ENCODE peak calls at places on chromosomes 13 and 19, in seven cellular contexts. One of them, this sample, is unnamed. For H3K4me1 and H3K27me3, the result is how much of the 10 kb centered on the place peaks cover.

GRCh38 chr19:42132030-42132628 is at the start of gene POU2F2:
- DNase-seq in spleen: peak
- DNase-seq in transverse colon: peak
- DNase-seq in A673: no peak
- DNase-seq in CD4-positive, CD25-positive, alpha-beta regulatory T cell: peak
- DNase-seq in fibroblast of lung: no peak
- DNase-seq in aorta: peak
- DNase-seq in this sample: peak

GRCh38 chr13:106795847-106796246 is 227.9 kb upstream of the ARGLU1 start:
- DNase-seq in spleen: no peak
- DNase-seq in transverse colon: no peak
- DNase-seq in A673: no peak
- DNase-seq in CD4-positive, CD25-positive, alpha-beta regulatory T cell: no peak
- DNase-seq in fibroblast of lung: no peak
- DNase-seq in aorta: no peak
- DNase-seq in this sample: no peak

GRCh38 chr13:74132768-74133656 is 1.2 kb downstream of the KLF12 start:
- DNase-seq in spleen: peak
- DNase-seq in transverse colon: peak
- DNase-seq in A673: peak
- DNase-seq in CD4-positive, CD25-positive, alpha-beta regulatory T cell: peak
- DNase-seq in fibroblast of lung: peak
- DNase-seq in aorta: peak
- DNase-seq in this sample: peak

GRCh38 chr19:22332924-22333323 is 46.7 kb downstream of the ZNF729 start:
- DNase-seq in spleen: no peak
- DNase-seq in transverse colon: no peak
- DNase-seq in A673: no peak
- DNase-seq in CD4-positive, CD25-positive, alpha-beta regulatory T cell: no peak
- DNase-seq in fibroblast of lung: no peak
- DNase-seq in aorta: no peak
- DNase-seq in this sample: no peak

GRCh38 chr13:97285221-97285955 is 63.3 kb downstream of the MBNL2 start:
- DNase-seq in spleen: no peak
- DNase-seq in transverse colon: no peak
- DNase-seq in A673: no peak
- DNase-seq in CD4-positive, CD25-positive, alpha-beta regulatory T cell: no peak
- DNase-seq in fibroblast of lung: no peak
- DNase-seq in aorta: no peak
- DNase-seq in this sample: no peak

GRCh38 chr19:11451942-11452813 is 16.7 kb downstream of the PRKCSH start:
- DNase-seq in spleen: no peak
- DNase-seq in transverse colon: no peak
- DNase-seq in A673: peak
- DNase-seq in CD4-positive, CD25-positive, alpha-beta regulatory T cell: no peak
- DNase-seq in fibroblast of lung: no peak
- DNase-seq in aorta: no peak
- DNase-seq in this sample: no peak

GRCh38 chr19:46745521-46746280 is at the start of gene FKRP:
- DNase-seq in spleen: peak
- DNase-seq in transverse colon: no peak
- DNase-seq in A673: peak
- DNase-seq in CD4-positive, CD25-positive, alpha-beta regulatory T cell: peak
- DNase-seq in fibroblast of lung: no peak
- DNase-seq in aorta: peak
- DNase-seq in this sample: peak

GRCh38 chr13:111954681-111955411 is 112.1 kb upstream of the SOX1 start:
- DNase-seq in spleen: no peak
- DNase-seq in transverse colon: no peak
- DNase-seq in A673: no peak
- DNase-seq in CD4-positive, CD25-positive, alpha-beta regulatory T cell: no peak
- DNase-seq in fibroblast of lung: no peak
- DNase-seq in aorta: no peak
- DNase-seq in this sample: no peak

GRCh38 chr19:35429698-35430097 is 18.4 kb upstream of the FFAR2 start:
- DNase-seq in spleen: no peak
- DNase-seq in transverse colon: peak
- DNase-seq in A673: no peak
- DNase-seq in CD4-positive, CD25-positive, alpha-beta regulatory T cell: no peak
- DNase-seq in fibroblast of lung: no peak
- DNase-seq in aorta: no peak
- DNase-seq in this sample: no peak

GRCh38 chr19:44750713-44751112 is 2.2 kb downstream of the BCL3 start:
- DNase-seq in spleen: no peak
- DNase-seq in transverse colon: no peak
- DNase-seq in A673: no peak
- DNase-seq in CD4-positive, CD25-positive, alpha-beta regulatory T cell: no peak
- DNase-seq in fibroblast of lung: no peak
- DNase-seq in aorta: no peak
- DNase-seq in this sample: no peak

GRCh38 chr13:48853381-48854102 is 122.2 kb upstream of the FNDC3A start:
- DNase-seq in spleen: no peak
- DNase-seq in transverse colon: no peak
- DNase-seq in A673: no peak
- DNase-seq in CD4-positive, CD25-positive, alpha-beta regulatory T cell: no peak
- DNase-seq in fibroblast of lung: peak
- DNase-seq in aorta: no peak
- DNase-seq in this sample: no peak

GRCh38 chr13:46106839-46107371 is 2.1 kb upstream of the CPB2 start:
- DNase-seq in spleen: no peak
- DNase-seq in transverse colon: no peak
- DNase-seq in A673: peak
- DNase-seq in CD4-positive, CD25-positive, alpha-beta regulatory T cell: no peak
- DNase-seq in fibroblast of lung: no peak
- DNase-seq in aorta: no peak
- DNase-seq in this sample: no peak
- H3K4me1 ChIP-seq in spleen: under half
- H3K4me1 ChIP-seq in transverse colon: under half
- H3K4me1 ChIP-seq in A673: half or more
- H3K4me1 ChIP-seq in CD4-positive, CD25-positive, alpha-beta regulatory T cell: under half
- H3K4me1 ChIP-seq in fibroblast of lung: under half
- H3K4me1 ChIP-seq in aorta: under half
- H3K4me1 ChIP-seq in this sample: under half

DNA sequence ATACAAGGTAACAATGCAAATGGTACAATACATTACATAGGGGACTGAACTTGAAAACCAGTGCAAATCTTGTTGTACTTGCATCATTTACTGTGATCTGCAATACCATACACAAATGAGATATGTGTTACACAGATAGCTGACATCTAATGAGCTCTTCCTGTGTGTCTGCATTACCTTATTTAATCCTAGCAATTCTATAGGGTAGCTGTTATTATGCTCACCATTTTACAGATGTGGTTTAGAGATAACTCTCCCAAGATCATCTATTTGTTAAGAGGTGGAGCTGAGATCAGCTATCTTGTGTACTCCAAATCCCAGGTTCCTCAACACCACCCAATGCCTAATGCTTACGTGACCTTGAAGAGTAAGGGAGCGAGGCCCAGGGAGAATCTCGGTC is 21.4 kb upstream of the SERP2 start:
- DNase-seq in spleen: no peak
- DNase-seq in transverse colon: no peak
- DNase-seq in A673: no peak
- DNase-seq in CD4-positive, CD25-positive, alpha-beta regulatory T cell: no peak
- DNase-seq in fibroblast of lung: no peak
- DNase-seq in aorta: no peak
- DNase-seq in this sample: no peak
- H3K27ac ChIP-seq in spleen: no peak
- H3K27ac ChIP-seq in transverse colon: no peak
- H3K27ac ChIP-seq in A673: no peak
- H3K27ac ChIP-seq in CD4-positive, CD25-positive, alpha-beta regulatory T cell: no peak
- H3K27ac ChIP-seq in fibroblast of lung: no peak
- H3K27ac ChIP-seq in aorta: no peak
- H3K27ac ChIP-seq in this sample: no peak

GRCh38 chr13:24922390-24923304 is 158.7 kb downstream of the RNF17 start:
- DNase-seq in spleen: peak
- DNase-seq in transverse colon: peak
- DNase-seq in A673: peak
- DNase-seq in CD4-positive, CD25-positive, alpha-beta regulatory T cell: peak
- DNase-seq in fibroblast of lung: peak
- DNase-seq in aorta: peak
- DNase-seq in this sample: peak

GRCh38 chr13:24923305-24923640 is 159.3 kb downstream of the RNF17 start:
- DNase-seq in spleen: no peak
- DNase-seq in transverse colon: no peak
- DNase-seq in A673: no peak
- DNase-seq in CD4-positive, CD25-positive, alpha-beta regulatory T cell: no peak
- DNase-seq in fibroblast of lung: peak
- DNase-seq in aorta: no peak
- DNase-seq in this sample: no peak

GRCh38 chr13:24916464-24916863 is 152.5 kb downstream of the RNF17 start:
- DNase-seq in spleen: no peak
- DNase-seq in transverse colon: no peak
- DNase-seq in A673: no peak
- DNase-seq in CD4-positive, CD25-positive, alpha-beta regulatory T cell: no peak
- DNase-seq in fibroblast of lung: no peak
- DNase-seq in aorta: no peak
- DNase-seq in this sample: no peak

GRCh38 chr13:24921881-24922280 is 157.9 kb downstream of the RNF17 start:
- DNase-seq in spleen: no peak
- DNase-seq in transverse colon: no peak
- DNase-seq in A673: no peak
- DNase-seq in CD4-positive, CD25-positive, alpha-beta regulatory T cell: no peak
- DNase-seq in fibroblast of lung: no peak
- DNase-seq in aorta: no peak
- DNase-seq in this sample: no peak

GRCh38 chr13:24921003-24921402 is 157.0 kb downstream of the RNF17 start:
- DNase-seq in spleen: no peak
- DNase-seq in transverse colon: no peak
- DNase-seq in A673: no peak
- DNase-seq in CD4-positive, CD25-positive, alpha-beta regulatory T cell: no peak
- DNase-seq in fibroblast of lung: peak
- DNase-seq in aorta: no peak
- DNase-seq in this sample: no peak
- H3K27me3 ChIP-seq in spleen: under half
- H3K27me3 ChIP-seq in transverse colon: under half
- H3K27me3 ChIP-seq in A673: under half
- H3K27me3 ChIP-seq in CD4-positive, CD25-positive, alpha-beta regulatory T cell: under half
- H3K27me3 ChIP-seq in fibroblast of lung: under half
- H3K27me3 ChIP-seq in aorta: under half
- H3K27me3 ChIP-seq in this sample: under half

GRCh38 chr13:30157616-30157993 is 149.7 kb downstream of the KATNAL1 start:
- DNase-seq in spleen: peak
- DNase-seq in transverse colon: no peak
- DNase-seq in A673: no peak
- DNase-seq in CD4-positive, CD25-positive, alpha-beta regulatory T cell: no peak
- DNase-seq in fibroblast of lung: no peak
- DNase-seq in aorta: no peak
- DNase-seq in this sample: no peak
- H3K4me1 ChIP-seq in spleen: under half
- H3K4me1 ChIP-seq in transverse colon: under half
- H3K4me1 ChIP-seq in A673: under half
- H3K4me1 ChIP-seq in CD4-positive, CD25-positive, alpha-beta regulatory T cell: under half
- H3K4me1 ChIP-seq in fibroblast of lung: under half
- H3K4me1 ChIP-seq in aorta: under half
- H3K4me1 ChIP-seq in this sample: under half

GRCh38 chr19:31819837-31820236 is 470.6 kb upstream of the TSHZ3 start:
- DNase-seq in spleen: no peak
- DNase-seq in transverse colon: no peak
- DNase-seq in A673: no peak
- DNase-seq in CD4-positive, CD25-positive, alpha-beta regulatory T cell: no peak
- DNase-seq in fibroblast of lung: no peak
- DNase-seq in aorta: no peak
- DNase-seq in this sample: no peak
- H3K27ac ChIP-seq in spleen: no peak
- H3K27ac ChIP-seq in transverse colon: no peak
- H3K27ac ChIP-seq in A673: no peak
- H3K27ac ChIP-seq in CD4-positive, CD25-positive, alpha-beta regulatory T cell: no peak
- H3K27ac ChIP-seq in fibroblast of lung: no peak
- H3K27ac ChIP-seq in aorta: no peak
- H3K27ac ChIP-seq in this sample: no peak

GRCh38 chr13:40217675-40218074 is 448.8 kb downstream of the FOXO1 start:
- DNase-seq in spleen: no peak
- DNase-seq in transverse colon: no peak
- DNase-seq in A673: no peak
- DNase-seq in CD4-positive, CD25-positive, alpha-beta regulatory T cell: no peak
- DNase-seq in fibroblast of lung: peak
- DNase-seq in aorta: no peak
- DNase-seq in this sample: no peak
- H3K27me3 ChIP-seq in spleen: under half
- H3K27me3 ChIP-seq in transverse colon: under half
- H3K27me3 ChIP-seq in A673: under half
- H3K27me3 ChIP-seq in CD4-positive, CD25-positive, alpha-beta regulatory T cell: under half
- H3K27me3 ChIP-seq in fibroblast of lung: under half
- H3K27me3 ChIP-seq in aorta: under half
- H3K27me3 ChIP-seq in this sample: under half

GRCh38 chr19:1245884-1246816 is 2.2 kb upstream of the MIDN start:
- DNase-seq in spleen: peak
- DNase-seq in transverse colon: peak
- DNase-seq in A673: no peak
- DNase-seq in CD4-positive, CD25-positive, alpha-beta regulatory T cell: no peak
- DNase-seq in fibroblast of lung: no peak
- DNase-seq in aorta: no peak
- DNase-seq in this sample: peak
- H3K4me1 ChIP-seq in spleen: half or more
- H3K4me1 ChIP-seq in transverse colon: half or more
- H3K4me1 ChIP-seq in A673: under half
- H3K4me1 ChIP-seq in CD4-positive, CD25-positive, alpha-beta regulatory T cell: under half
- H3K4me1 ChIP-seq in fibroblast of lung: under half
- H3K4me1 ChIP-seq in aorta: under half
- H3K4me1 ChIP-seq in this sample: under half